ENCODE peak calls at places on chromosome 21, in five cellular contexts. H is OCI-LY7, V is lung, E is psoas muscle, F is uterus. A is an unnamed sample. For H3K4me1, the result is how much of the 10 kb centered on the place peaks cover.

GRCh38 chr21:17783816-17784598 is 35.1 kb downstream of the C21orf91 start:
- DNase-seq in H (peak), V (no peak), E (no peak), F (no peak), A (no peak)

GRCh38 chr21:22120616-22121266 is 1122.5 kb downstream of the NCAM2 start:
- DNase-seq in H (peak), V (no peak), E (no peak), F (no peak), A (no peak)

GRCh38 chr21:37374026-37374425 is 7.5 kb downstream of the DYRK1A start:
- DNase-seq in H (no peak), V (no peak), E (no peak), F (no peak), A (no peak)

GRCh38 chr21:34916446-34916845 is 132.7 kb downstream of the RUNX1 start:
- DNase-seq in H (no peak), V (no peak), E (no peak), F (no peak), A (no peak)

GRCh38 chr21:18403685-18404084 is at the start of gene TMPRSS15:
- DNase-seq in H (no peak), V (no peak), E (no peak), F (no peak), A (no peak)

GRCh38 chr21:34054259-34054658 is 19.1 kb upstream of the MRPS6 start:
- DNase-seq in H (no peak), V (no peak), E (no peak), F (no peak), A (no peak)

GRCh38 chr21:39197448-39197847 is 14.2 kb upstream of the PSMG1 start:
- DNase-seq in H (no peak), V (no peak), E (no peak), F (no peak), A (no peak)

GRCh38 chr21:26966360-26966977 is 419 bp downstream of the ADAMTS5 start:
- DNase-seq in H (no peak), V (no peak), E (no peak), F (peak), A (peak)

GRCh38 chr21:15061747-15062146 is 3.1 kb downstream of the NRIP1 start:
- DNase-seq in H (no peak), V (no peak), E (no peak), F (no peak), A (no peak)

GRCh38 chr21:36976882-36977651 is 10.6 kb upstream of the HLCS start:
- DNase-seq in H (peak), V (peak), E (no peak), F (peak), A (no peak)

DNA sequence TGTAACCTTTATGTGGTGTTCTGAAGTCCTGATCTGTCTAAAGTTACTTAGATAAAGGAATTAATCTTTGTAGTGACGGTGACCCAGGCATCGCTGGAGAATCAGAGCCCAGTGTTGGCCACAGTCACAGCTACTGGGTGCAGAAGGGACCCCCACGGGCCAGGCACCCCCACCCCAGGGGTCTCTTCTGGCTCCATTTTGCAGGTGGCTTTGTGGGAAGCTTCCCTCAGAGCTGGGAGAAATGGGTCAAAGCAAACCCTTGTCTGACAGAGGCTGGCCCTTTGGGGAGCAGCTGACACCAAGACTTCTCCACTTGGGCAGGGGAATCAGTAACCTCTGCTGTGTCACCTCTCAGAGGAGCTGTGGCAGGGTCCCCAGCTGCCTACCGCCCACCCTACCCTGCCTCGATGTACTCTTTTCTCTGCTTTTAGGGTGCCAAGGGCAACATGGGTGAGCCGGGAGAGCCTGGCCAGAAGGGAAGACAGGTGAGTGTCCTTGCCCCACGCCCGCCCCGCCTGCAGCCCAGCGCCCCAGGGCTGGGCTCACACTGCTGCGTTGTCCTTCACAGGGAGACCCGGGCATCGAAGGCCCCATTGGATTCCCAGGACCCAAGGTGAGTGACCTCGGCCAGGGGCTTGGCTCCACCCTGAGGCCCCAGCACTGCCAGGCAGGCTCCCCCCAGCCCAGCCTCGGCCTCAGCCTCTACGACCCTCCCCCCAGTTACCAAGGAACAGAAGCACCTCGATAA is 17.7 kb downstream of the COL6A2 start:
- DNase-seq in H (no peak), V (no peak), E (peak), F (peak), A (peak)
- H3K4me1 ChIP-seq in H (under half), V (under half), E (under half), F (under half), A (under half)

DNA sequence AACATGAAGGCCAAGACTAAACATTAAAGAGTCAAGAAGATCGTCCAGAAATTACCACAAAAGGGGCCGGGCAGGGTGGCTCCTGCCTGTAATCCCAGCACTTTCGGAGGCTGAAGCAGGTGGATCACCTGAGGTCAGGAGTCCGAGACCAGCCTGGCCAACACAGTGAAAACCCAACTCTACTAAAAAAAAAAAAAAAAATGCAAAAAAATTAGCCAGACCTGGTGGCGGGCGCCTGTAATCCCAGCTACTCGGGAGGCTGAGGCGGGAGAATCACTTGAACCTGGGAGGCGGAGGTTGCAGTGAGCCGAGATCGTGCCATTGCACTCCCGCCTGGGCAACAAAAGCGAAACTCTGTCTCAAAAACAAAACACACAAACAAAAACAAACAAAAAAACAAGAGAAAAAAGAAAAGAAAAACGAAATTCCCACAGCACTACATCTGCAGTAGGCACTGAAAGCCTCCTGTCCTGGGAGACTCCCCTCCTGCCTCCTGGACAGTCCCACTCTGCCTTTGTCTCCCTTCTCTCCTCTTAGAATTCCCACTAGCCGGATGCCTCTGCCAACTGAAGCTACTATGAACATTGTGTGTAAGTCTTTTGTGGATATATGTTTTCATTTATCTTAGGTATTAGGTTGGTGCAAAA is 17.7 kb upstream of the RIPK4 start:
- DNase-seq in H (no peak), V (no peak), E (no peak), F (no peak), A (no peak)
- H3K4me1 ChIP-seq in H (under half), V (under half), E (under half), F (under half), A (under half)

GRCh38 chr21:44013380-44014088 is 1.4 kb downstream of the TRAPPC10 start:
- DNase-seq in H (peak), V (no peak), E (no peak), F (no peak), A (no peak)
- H3K4me1 ChIP-seq in H (under half), V (under half), E (under half), F (under half), A (under half)

DNA sequence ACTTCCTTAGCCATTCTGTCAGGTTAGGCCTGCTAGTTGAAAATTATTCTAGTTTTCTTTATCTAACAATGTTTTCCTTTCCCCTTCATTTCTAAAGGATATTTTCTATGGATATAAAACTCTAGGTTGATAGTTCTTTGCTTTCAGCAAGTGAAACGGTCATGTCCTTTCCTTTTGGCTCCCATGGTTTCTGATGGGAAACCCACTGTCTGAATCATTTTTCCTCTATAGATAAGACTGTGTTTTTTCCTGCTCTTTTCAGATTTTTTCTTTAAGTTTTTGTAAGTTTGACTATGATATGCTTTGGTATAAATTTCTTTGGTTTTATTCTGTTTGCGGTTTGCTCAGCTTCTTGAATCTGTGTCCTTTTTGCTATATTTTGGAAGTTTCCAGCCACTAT is 800.9 kb downstream of the USP25 start:
- DNase-seq in H (no peak), V (no peak), E (no peak), F (no peak), A (no peak)
- H3K4me1 ChIP-seq in H (under half), V (under half), E (under half), F (under half), A (under half)